ENCODE peak calls at places on chromosomes 13 and 19, in six cellular contexts. M is CD4-positive, CD25-positive, alpha-beta regulatory T cell; U is mesenchymal stem cell; I is HCT116; Y is NB4; Z is effector memory CD4-positive, alpha-beta T cell. E is an unnamed sample.

GRCh38 chr13:21074601-21075302 is 13.4 kb upstream of the LATS2 start:
- DNase-seq in Y (peak; percentile 83), Z (no peak), I (no peak), U (peak; percentile 30), M (no peak), E (no peak)

GRCh38 chr19:42132030-42132628 is at the start of gene POU2F2:
- DNase-seq in Y (peak; percentile 67), I (no peak), M (peak; percentile 88), Z (peak; percentile 85), U (peak; percentile 30), E (peak; percentile 61)

GRCh38 chr13:79477968-79478367 is 3.0 kb upstream of the NDFIP2 start:
- DNase-seq in Y (no peak), U (no peak), M (no peak), I (no peak), Z (no peak), E (no peak)

GRCh38 chr13:30720470-30720869 is 14.9 kb upstream of the ALOX5AP start:
- DNase-seq in U (peak; percentile 42), Z (no peak), M (no peak), Y (peak; percentile 84), I (no peak), E (no peak)

GRCh38 chr19:42420055-42420544 is 7.1 kb downstream of the LIPE start:
- DNase-seq in Y (peak; percentile 58), M (peak; percentile 63), Z (peak; percentile 65), U (peak; percentile 49), I (peak; percentile 50), E (peak; percentile 80)

GRCh38 chr13:34894756-34895155 is 47.3 kb upstream of the NBEA start:
- DNase-seq in Z (no peak), Y (no peak), I (no peak), M (no peak), U (no peak), E (no peak)

GRCh38 chr19:13692096-13692495 is 72.2 kb upstream of the MRI1 start:
- DNase-seq in Z (no peak), M (no peak), U (no peak), Y (no peak), I (no peak), E (peak; percentile 51)

GRCh38 chr13:46622013-46622917 is 69.3 kb downstream of the LRCH1 start:
- DNase-seq in Z (no peak), U (no peak), M (no peak), Y (no peak), I (no peak), E (no peak)

GRCh38 chr13:26476111-26476743 is 81.3 kb upstream of the WASF3 start:
- DNase-seq in M (no peak), I (no peak), Y (no peak), U (peak; percentile 56), Z (no peak), E (no peak)

GRCh38 chr19:45645068-45645630 is 6.0 kb upstream of the EML2 start:
- DNase-seq in Y (peak; percentile 4), U (no peak), Z (no peak), M (no peak), I (no peak), E (no peak)

GRCh38 chr19:35994868-35995654 is at the start of gene SDHAF1:
- DNase-seq in U (peak; percentile 95), M (peak; percentile 91), Y (peak; percentile 93), I (peak; percentile 85), Z (peak; percentile 90), E (peak; percentile 84)

GRCh38 chr13:106899444-106899843 is 331.5 kb upstream of the ARGLU1 start:
- DNase-seq in Y (no peak), M (no peak), I (no peak), Z (no peak), U (no peak), E (no peak)

GRCh38 chr19:2166741-2167738 is 3.3 kb downstream of the DOT1L start:
- DNase-seq in I (no peak), U (no peak), Y (no peak), M (no peak), Z (no peak), E (no peak)

GRCh38 chr19:18541258-18541991 is 1.9 kb downstream of the FKBP8 start:
- DNase-seq in Y (no peak), M (no peak), I (no peak), U (peak; percentile 32), Z (no peak), E (no peak)

GRCh38 chr19:51799311-51799997 is 4.5 kb downstream of the FPR3 start:
- DNase-seq in Z (no peak), Y (peak; percentile 79), M (no peak), I (no peak), U (peak; percentile 6), E (no peak)

GRCh38 chr13:25286308-25286968 is 850 bp downstream of the MTMR6 start:
- DNase-seq in Y (peak; percentile 67), M (peak; percentile 30), I (no peak), Z (peak; percentile 25), U (peak; percentile 76), E (peak; percentile 44)

GRCh38 chr19:11152318-11153062 is 3.1 kb downstream of the SPC24 start:
- DNase-seq in Z (no peak), U (peak; percentile 60), M (no peak), I (no peak), Y (no peak), E (no peak)

GRCh38 chr13:107457686-107458085 is 757.6 kb downstream of the LIG4 start:
- DNase-seq in M (no peak), U (peak; percentile 59), Y (no peak), Z (no peak), I (no peak), E (no peak)

GRCh38 chr19:17560205-17560595 is 4.8 kb downstream of the COLGALT1 start:
- DNase-seq in U (peak; percentile 85), Y (no peak), Z (no peak), I (no peak), M (no peak), E (no peak)

GRCh38 chr13:41955605-41956004 is 5.3 kb downstream of the VWA8 start:
- DNase-seq in U (no peak), Z (no peak), I (no peak), M (no peak), Y (peak; percentile 73), E (no peak)

GRCh38 chr19:29528946-29529645 is 3.3 kb downstream of the VSTM2B start:
- DNase-seq in Z (no peak), U (no peak), I (no peak), Y (no peak), M (no peak), E (no peak)

GRCh38 chr19:16164222-16164890 is 9.0 kb downstream of the CIB3 start:
- DNase-seq in Z (no peak), U (no peak), Y (no peak), M (no peak), I (no peak), E (no peak)

GRCh38 chr13:93146584-93147292 is 79.9 kb upstream of the GPC6 start:
- DNase-seq in U (peak; percentile 56), I (no peak), M (no peak), Z (no peak), Y (peak; percentile 62), E (no peak)

GRCh38 chr19:40466219-40467006 is at the start of gene SPTBN4:
- DNase-seq in I (no peak), M (peak; percentile 44), Y (no peak), Z (peak; percentile 62), U (no peak), E (no peak)

GRCh38 chr19:45263013-45263412 is 11.9 kb downstream of the MARK4 start:
- DNase-seq in M (no peak), I (no peak), U (no peak), Z (no peak), Y (no peak), E (no peak)

GRCh38 chr13:21767032-21767431 is 96.2 kb downstream of the FGF9 start:
- DNase-seq in I (no peak), Y (no peak), Z (no peak), U (no peak), M (no peak), E (no peak)

DNA sequence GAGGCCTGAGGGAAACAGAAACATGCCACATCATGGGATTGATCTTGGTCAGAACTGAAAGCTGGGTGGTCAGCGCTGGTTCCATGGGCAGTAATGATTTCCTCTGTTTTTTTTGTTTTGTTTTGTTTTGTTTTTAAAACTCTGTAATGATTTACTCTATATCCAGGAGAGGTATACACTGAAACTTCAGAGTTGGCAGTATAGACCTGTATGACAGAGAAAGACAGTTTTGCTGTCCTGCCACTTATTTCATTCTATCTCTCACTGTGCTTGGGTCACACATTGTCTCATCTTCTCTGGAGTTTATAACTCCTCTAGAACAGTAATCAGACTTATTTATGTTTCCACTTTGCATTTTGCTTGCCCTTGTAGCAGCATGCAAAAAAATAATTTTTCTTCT is 105.1 kb upstream of the SLITRK1 start:
- DNase-seq in M (no peak), Y (no peak), I (no peak), U (no peak), Z (no peak), E (no peak)
- H3K4me3 ChIP-seq in M (no peak overlapping the region), Y (no peak overlapping the region), I (no peak overlapping the region), U (no peak overlapping the region), Z (no peak overlapping the region), E (no peak overlapping the region)

GRCh38 chr19:444677-445210 is 16.1 kb downstream of the SHC2 start:
- DNase-seq in I (no peak), M (no peak), Y (no peak), Z (no peak), U (no peak), E (no peak)
- H3K4me3 ChIP-seq in I (no peak overlapping the region), M (no peak overlapping the region), Y (no peak overlapping the region), Z (no peak overlapping the region), U (no peak overlapping the region), E (no peak overlapping the region)

GRCh38 chr13:65595881-65596280 is 1634.3 kb downstream of the PCDH9 start:
- DNase-seq in M (no peak), Y (no peak), U (peak; percentile 32), I (no peak), Z (no peak), E (no peak)
- H3K4me3 ChIP-seq in M (no peak overlapping the region), Y (no peak overlapping the region), U (no peak overlapping the region), I (no peak overlapping the region), Z (no peak overlapping the region), E (no peak overlapping the region)

DNA sequence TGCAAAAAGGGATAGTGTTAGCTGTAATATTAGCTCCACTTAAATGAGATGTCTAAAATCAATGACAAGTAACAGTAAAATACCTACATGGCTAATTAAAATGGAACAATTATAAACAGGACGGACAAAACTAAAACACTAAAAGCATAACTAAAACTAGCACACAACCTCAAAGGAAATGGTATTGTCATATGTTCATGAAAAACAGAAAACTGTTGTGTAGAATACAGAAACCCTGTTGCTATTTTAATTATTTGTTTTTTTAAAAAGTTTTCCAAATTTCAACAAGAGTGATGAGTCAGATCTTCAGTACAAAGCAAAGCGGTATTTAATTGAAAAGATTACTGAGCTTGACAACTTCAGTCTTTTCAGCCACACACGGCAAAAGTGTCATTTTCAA is 4.2 kb downstream of the RCBTB2 start:
- DNase-seq in U (no peak), Z (no peak), M (no peak), Y (no peak), I (no peak), E (no peak)
- H3K4me3 ChIP-seq in U (no peak overlapping the region), Z (no peak overlapping the region), M (peak overlapping the region; percentile 38), Y (no peak overlapping the region), I (no peak overlapping the region), E (no peak overlapping the region)